ENCODE peak calls at places on chromosomes 13 and 19, in four cellular contexts. One of them, this sample, is unnamed.

GRCh38 chr13:51818771-51819511 is 15.0 kb upstream of the DHRS12 start:
- DNase-seq in GM12878: no peak
- DNase-seq in K562: no peak
- DNase-seq in HL-60: no peak
- DNase-seq in this sample: no peak

GRCh38 chr13:106467406-106468122 is 67.9 kb downstream of the EFNB2 start:
- DNase-seq in HL-60: no peak
- DNase-seq in K562: no peak
- DNase-seq in GM12878: no peak
- DNase-seq in this sample: no peak

GRCh38 chr13:35851238-35851814 is 279.9 kb downstream of the DCLK1 start:
- DNase-seq in GM12878: no peak
- DNase-seq in HL-60: no peak
- DNase-seq in K562: no peak
- DNase-seq in this sample: no peak

GRCh38 chr19:1241417-1242095 is at the start of gene ATP5F1D:
- DNase-seq in HL-60: peak; percentile 89
- DNase-seq in GM12878: peak; percentile 80
- DNase-seq in K562: peak; percentile 98
- DNase-seq in this sample: peak; percentile 98

GRCh38 chr19:16338470-16339360 is 14.1 kb downstream of the KLF2 start:
- DNase-seq in K562: no peak
- DNase-seq in HL-60: no peak
- DNase-seq in GM12878: peak; percentile 59
- DNase-seq in this sample: peak; percentile 70

GRCh38 chr19:40592170-40592569 is 9.0 kb upstream of the LTBP4 start:
- DNase-seq in GM12878: no peak
- DNase-seq in HL-60: no peak
- DNase-seq in K562: peak; percentile 48
- DNase-seq in this sample: peak; percentile 69

GRCh38 chr13:96984061-96984508 is 10.2 kb downstream of the OXGR1 start:
- DNase-seq in HL-60: no peak
- DNase-seq in GM12878: peak; percentile 9
- DNase-seq in K562: peak; percentile 8
- DNase-seq in this sample: peak; percentile 49

GRCh38 chr13:20461481-20461859 is 64.2 kb downstream of the CRYL1 start:
- DNase-seq in HL-60: no peak
- DNase-seq in GM12878: no peak
- DNase-seq in K562: no peak
- DNase-seq in this sample: no peak

GRCh38 chr13:46100191-46100877 is 4.5 kb downstream of the CPB2 start:
- DNase-seq in HL-60: no peak
- DNase-seq in GM12878: no peak
- DNase-seq in K562: peak; percentile 46
- DNase-seq in this sample: no peak

GRCh38 chr13:43985437-43986051 is 105.8 kb downstream of the LACC1 start:
- DNase-seq in GM12878: no peak
- DNase-seq in HL-60: no peak
- DNase-seq in K562: no peak
- DNase-seq in this sample: no peak

GRCh38 chr19:52453324-52454094 is at the start of gene ZNF578:
- DNase-seq in K562: peak; percentile 57
- DNase-seq in GM12878: no peak
- DNase-seq in HL-60: peak; percentile 62
- DNase-seq in this sample: peak; percentile 29

GRCh38 chr19:4709440-4710280 is 14.0 kb downstream of the DPP9 start:
- DNase-seq in HL-60: no peak
- DNase-seq in K562: no peak
- DNase-seq in GM12878: no peak
- DNase-seq in this sample: no peak

GRCh38 chr13:32426191-32426980 is 1.5 kb downstream of the N4BP2L1 start:
- DNase-seq in GM12878: peak; percentile 73
- DNase-seq in HL-60: peak; percentile 43
- DNase-seq in K562: no peak
- DNase-seq in this sample: no peak

GRCh38 chr13:100130092-100130491 is 41.2 kb downstream of the PCCA start:
- DNase-seq in GM12878: no peak
- DNase-seq in HL-60: no peak
- DNase-seq in K562: no peak
- DNase-seq in this sample: no peak

GRCh38 chr19:28694812-28695211 is 518.1 kb downstream of the UQCRFS1 start:
- DNase-seq in GM12878: no peak
- DNase-seq in HL-60: no peak
- DNase-seq in K562: no peak
- DNase-seq in this sample: no peak

GRCh38 chr19:58559275-58560006 is 1.0 kb upstream of the UBE2M start:
- DNase-seq in HL-60: peak; percentile 97
- DNase-seq in K562: peak; percentile 97
- DNase-seq in GM12878: peak; percentile 76
- DNase-seq in this sample: peak; percentile 84

GRCh38 chr19:48290341-48290922 is 20.6 kb downstream of the ZNF114 start:
- DNase-seq in HL-60: no peak
- DNase-seq in GM12878: no peak
- DNase-seq in K562: no peak
- DNase-seq in this sample: no peak

GRCh38 chr19:12985049-12985776 is 10.1 kb upstream of the NFIX start:
- DNase-seq in K562: peak; percentile 88
- DNase-seq in HL-60: no peak
- DNase-seq in GM12878: no peak
- DNase-seq in this sample: no peak

GRCh38 chr19:7500811-7501450 is 12.1 kb upstream of the PEX11G start:
- DNase-seq in K562: peak; percentile 84
- DNase-seq in HL-60: no peak
- DNase-seq in GM12878: no peak
- DNase-seq in this sample: peak; percentile 68

GRCh38 chr13:42967660-42968059 is 24.4 kb downstream of the EPSTI1 start:
- DNase-seq in GM12878: no peak
- DNase-seq in HL-60: no peak
- DNase-seq in K562: no peak
- DNase-seq in this sample: no peak

GRCh38 chr13:76904507-76904906 is 18.3 kb upstream of the KCTD12 start:
- DNase-seq in GM12878: no peak
- DNase-seq in K562: no peak
- DNase-seq in HL-60: no peak
- DNase-seq in this sample: no peak

GRCh38 chr13:109628251-109628699 is 158.1 kb downstream of the IRS2 start:
- DNase-seq in HL-60: no peak
- DNase-seq in GM12878: no peak
- DNase-seq in K562: no peak
- DNase-seq in this sample: no peak

GRCh38 chr13:76885203-76886004 is 801 bp downstream of the KCTD12 start:
- DNase-seq in HL-60: no peak
- DNase-seq in GM12878: no peak
- DNase-seq in K562: peak; percentile 23
- DNase-seq in this sample: peak; percentile 35

GRCh38 chr19:29812080-29812880 is 489 bp downstream of the CCNE1 start:
- DNase-seq in K562: no peak
- DNase-seq in GM12878: no peak
- DNase-seq in HL-60: no peak
- DNase-seq in this sample: no peak

GRCh38 chr19:2039082-2039958 is 11.7 kb downstream of the MKNK2 start:
- DNase-seq in HL-60: peak; percentile 41
- DNase-seq in K562: no peak
- DNase-seq in GM12878: no peak
- DNase-seq in this sample: no peak

GRCh38 chr13:83941669-83942335 is 59.5 kb upstream of the SLITRK1 start:
- DNase-seq in K562: no peak
- DNase-seq in HL-60: no peak
- DNase-seq in GM12878: no peak
- DNase-seq in this sample: no peak
- TF ChIP-seq SPI1 in K562: no peak
- TF ChIP-seq SPI1 in HL-60: no peak
- TF ChIP-seq SPI1 in GM12878: no peak
- TF ChIP-seq SPI1 in this sample: no peak

GRCh38 chr13:87168390-87168789 is 502.8 kb upstream of the SLITRK5 start:
- DNase-seq in HL-60: no peak
- DNase-seq in K562: no peak
- DNase-seq in GM12878: no peak
- DNase-seq in this sample: no peak

GRCh38 chr13:87169337-87169736 is 501.8 kb upstream of the SLITRK5 start:
- DNase-seq in K562: no peak
- DNase-seq in HL-60: no peak
- DNase-seq in GM12878: no peak
- DNase-seq in this sample: no peak

GRCh38 chr13:87166348-87166747 is 504.8 kb upstream of the SLITRK5 start:
- DNase-seq in K562: no peak
- DNase-seq in GM12878: no peak
- DNase-seq in HL-60: no peak
- DNase-seq in this sample: no peak

GRCh38 chr13:87172166-87172825 is 498.9 kb upstream of the SLITRK5 start:
- DNase-seq in GM12878: no peak
- DNase-seq in K562: no peak
- DNase-seq in HL-60: no peak
- DNase-seq in this sample: no peak
- TF ChIP-seq SPI1 in GM12878: no peak
- TF ChIP-seq SPI1 in K562: no peak
- TF ChIP-seq SPI1 in HL-60: no peak
- TF ChIP-seq SPI1 in this sample: no peak

GRCh38 chr19:50922316-50922853 is 11.2 kb upstream of the KLK4 start:
- DNase-seq in K562: peak; percentile 89
- DNase-seq in HL-60: peak; percentile 57
- DNase-seq in GM12878: peak; percentile 27
- DNase-seq in this sample: peak; percentile 77
- TF ChIP-seq SPI1 in K562: no peak
- TF ChIP-seq SPI1 in HL-60: no peak
- TF ChIP-seq SPI1 in GM12878: no peak
- TF ChIP-seq SPI1 in this sample: no peak

GRCh38 chr13:98429977-98430785 is 146.7 kb downstream of the STK24 start:
- DNase-seq in HL-60: no peak
- DNase-seq in GM12878: no peak
- DNase-seq in K562: no peak
- DNase-seq in this sample: no peak
- TF ChIP-seq SPI1 in HL-60: no peak
- TF ChIP-seq SPI1 in GM12878: no peak
- TF ChIP-seq SPI1 in K562: no peak
- TF ChIP-seq SPI1 in this sample: no peak

GRCh38 chr13:72565893-72566292 is 161.5 kb downstream of the MZT1 start:
- DNase-seq in HL-60: no peak
- DNase-seq in GM12878: no peak
- DNase-seq in K562: peak; percentile 0
- DNase-seq in this sample: no peak
- TF ChIP-seq SPI1 in HL-60: no peak
- TF ChIP-seq SPI1 in GM12878: no peak
- TF ChIP-seq SPI1 in K562: no peak
- TF ChIP-seq SPI1 in this sample: no peak

GRCh38 chr13:78160793-78161192 is 242.2 kb upstream of the EDNRB start:
- DNase-seq in K562: no peak
- DNase-seq in GM12878: no peak
- DNase-seq in HL-60: no peak
- DNase-seq in this sample: no peak
- TF ChIP-seq SPI1 in K562: no peak
- TF ChIP-seq SPI1 in GM12878: no peak
- TF ChIP-seq SPI1 in HL-60: no peak
- TF ChIP-seq SPI1 in this sample: no peak

GRCh38 chr19:55641376-55642152 is 762 bp downstream of the ZNF580 start:
- DNase-seq in GM12878: no peak
- DNase-seq in K562: no peak
- DNase-seq in HL-60: no peak
- DNase-seq in this sample: no peak

GRCh38 chr19:55638864-55639359 is 1.9 kb upstream of the ZNF580 start:
- DNase-seq in GM12878: no peak
- DNase-seq in K562: peak; percentile 78
- DNase-seq in HL-60: no peak
- DNase-seq in this sample: no peak

GRCh38 chr19:55642153-55643002 is 1.1 kb upstream of the ZNF581 start:
- DNase-seq in K562: peak; percentile 53
- DNase-seq in HL-60: no peak
- DNase-seq in GM12878: no peak
- DNase-seq in this sample: no peak

GRCh38 chr19:55640043-55640576 is 692 bp upstream of the ZNF580 start:
- DNase-seq in K562: peak; percentile 81
- DNase-seq in GM12878: no peak
- DNase-seq in HL-60: no peak
- DNase-seq in this sample: no peak

DNA sequence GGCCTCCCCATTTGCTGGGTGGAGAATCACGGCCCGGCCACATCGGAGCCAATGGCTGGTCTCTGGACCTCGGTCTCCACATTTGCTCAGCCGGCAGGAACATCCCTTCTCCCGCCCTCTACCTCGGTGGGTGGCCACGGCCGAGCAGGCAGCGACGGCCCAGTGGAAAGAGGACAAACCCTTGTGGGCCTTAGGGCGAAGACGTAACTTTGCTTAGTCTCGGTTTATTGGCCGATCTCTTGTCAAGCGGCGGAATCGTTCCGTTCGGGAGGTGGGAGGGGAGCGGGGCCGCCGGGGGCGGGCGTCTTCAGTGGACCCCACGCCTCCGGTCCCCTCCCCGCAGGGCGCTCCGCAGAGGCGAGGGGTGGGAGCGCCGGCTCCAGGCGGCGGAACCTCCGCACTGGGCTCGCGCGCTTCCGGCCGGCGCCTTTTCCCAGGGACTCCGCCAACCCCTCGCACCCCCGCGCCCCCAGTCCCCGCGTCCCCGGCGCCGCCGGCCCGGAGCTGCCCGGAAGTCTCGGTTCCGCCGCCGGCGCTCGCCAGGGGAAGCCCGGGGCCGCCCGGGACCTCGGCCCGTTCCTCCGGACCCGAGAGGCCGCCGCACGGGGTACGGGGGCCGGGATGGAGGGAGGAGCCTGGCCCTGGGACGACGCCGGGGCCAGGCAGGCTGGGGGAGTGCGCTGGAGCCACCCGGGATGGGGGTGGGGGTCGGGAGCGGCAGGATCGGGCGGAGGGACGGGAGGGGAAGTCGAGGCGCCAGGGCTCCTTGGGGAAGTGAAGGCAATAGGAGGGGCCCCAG is at the start of gene ZNF580:
- DNase-seq in HL-60: no peak
- DNase-seq in GM12878: no peak
- DNase-seq in K562: peak; percentile 87
- DNase-seq in this sample: peak; percentile 64
- TF ChIP-seq SPI1 in HL-60: no peak
- TF ChIP-seq SPI1 in GM12878: no peak
- TF ChIP-seq SPI1 in K562: no peak
- TF ChIP-seq SPI1 in this sample: no peak

DNA sequence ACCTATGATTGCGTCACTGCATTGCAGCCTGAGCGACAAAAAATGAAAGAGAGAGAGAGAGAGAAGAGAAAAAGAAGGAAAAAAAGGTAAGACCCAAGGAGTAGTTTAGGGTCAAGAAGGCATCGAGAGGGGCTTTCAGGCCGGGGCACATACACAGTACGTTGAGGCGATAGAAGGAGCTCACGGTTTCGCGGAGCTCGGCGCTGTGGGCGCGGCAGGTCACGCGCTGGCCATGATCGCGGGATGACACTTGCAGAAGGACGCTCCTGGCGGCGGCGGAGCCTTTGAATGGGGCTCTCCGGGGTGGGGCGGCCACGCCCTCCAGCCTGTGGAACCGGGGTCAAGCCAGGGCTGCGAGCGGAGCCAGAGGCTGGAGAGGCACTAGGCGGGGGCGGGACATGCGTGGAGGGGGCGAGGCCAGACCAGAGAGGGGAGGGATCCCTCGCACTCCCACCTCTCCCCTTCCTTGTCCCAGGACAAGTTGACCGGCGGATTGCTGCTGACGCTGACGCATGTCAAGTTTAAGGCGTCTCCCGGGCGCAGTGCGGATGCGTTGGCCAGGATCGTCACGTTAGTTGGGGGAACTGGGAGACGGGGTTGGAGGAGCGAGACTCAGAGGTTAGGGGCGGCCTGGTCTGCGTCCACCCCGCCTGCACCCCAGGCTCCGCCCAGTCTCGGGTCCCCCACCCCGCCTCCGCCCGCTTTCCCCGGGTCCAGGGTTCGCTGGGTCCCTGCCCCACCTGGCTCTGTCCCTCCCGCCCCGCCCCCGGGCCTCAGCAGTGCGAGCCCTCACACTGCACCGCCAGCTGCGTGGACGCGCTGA is 6.9 kb downstream of the NPHS1 start:
- DNase-seq in K562: peak; percentile 83
- DNase-seq in GM12878: no peak
- DNase-seq in HL-60: no peak
- DNase-seq in this sample: no peak
- TF ChIP-seq SPI1 in K562: no peak
- TF ChIP-seq SPI1 in GM12878: no peak
- TF ChIP-seq SPI1 in HL-60: no peak
- TF ChIP-seq SPI1 in this sample: no peak

This sample was measured in GM12891.